ENCODE peak calls at places on chromosomes 3 and 15, in four cellular contexts. L is neural progenitor cell; S is stimulated activated naive B cell treated with anti-CD40 and anti-IgM and Interleukin-4, amounts not matched to agents 10 μg/mL and 1 μg/mL and 100 μg/mL, for 72 hours; U is Calu3. A is an unnamed sample.

GRCh38 chr3:42489937-42490227 is 12.6 kb upstream of the VIPR1 start:
- DNase-seq in L (no peak), S (no peak), U (no peak), A (no peak)

GRCh38 chr3:10680796-10681195 is 135.2 kb upstream of the SLC6A11 start:
- DNase-seq in L (no peak), S (no peak), U (no peak), A (no peak)

GRCh38 chr3:128556949-128557348 is 63.9 kb upstream of the GATA2 start:
- DNase-seq in L (no peak), S (no peak), U (no peak), A (no peak)

GRCh38 chr3:113070226-113071220 is 79.7 kb downstream of the GTPBP8 start:
- DNase-seq in L (no peak), S (no peak), U (peak), A (no peak)

GRCh38 chr3:15256861-15257341 is 50.9 kb downstream of the CAPN7 start:
- DNase-seq in L (no peak), S (no peak), U (no peak), A (no peak)

GRCh38 chr3:42504334-42505202 is 2.1 kb downstream of the VIPR1 start:
- DNase-seq in L (no peak), S (no peak), U (no peak), A (no peak)

GRCh38 chr15:38876621-38877020 is 312.0 kb upstream of the RASGRP1 start:
- DNase-seq in L (no peak), S (no peak), U (no peak), A (no peak)

GRCh38 chr3:175399156-175399840 is 540.2 kb downstream of the NAALADL2 start:
- DNase-seq in L (no peak), S (no peak), U (no peak), A (no peak)

GRCh38 chr15:94576889-94577533 is 345.6 kb downstream of the MCTP2 start:
- DNase-seq in L (peak), S (no peak), U (peak), A (no peak)

GRCh38 chr3:17258823-17259436 is 374.2 kb downstream of the PLCL2 start:
- DNase-seq in L (peak), S (no peak), U (peak), A (peak)

GRCh38 chr3:165669967-165670366 is 167.3 kb downstream of the BCHE start:
- DNase-seq in L (no peak), S (no peak), U (no peak), A (no peak)

GRCh38 chr3:160448845-160449659 is 534 bp downstream of the TRIM59 start:
- DNase-seq in L (peak), S (no peak), U (no peak), A (no peak)

GRCh38 chr3:46407976-46408375 is 917 bp downstream of the CCRL2 start:
- DNase-seq in L (no peak), S (no peak), U (no peak), A (no peak)

GRCh38 chr3:103421460-103421859 is 986.6 kb downstream of the ZPLD1 start:
- DNase-seq in L (no peak), S (no peak), U (no peak), A (no peak)

GRCh38 chr15:85382942-85383341 is 2.5 kb downstream of the AKAP13 start:
- DNase-seq in L (no peak), S (no peak), U (no peak), A (no peak)

GRCh38 chr3:197468866-197469382 is 86.8 kb downstream of the BDH1 start:
- DNase-seq in L (no peak), S (no peak), U (no peak), A (no peak)

GRCh38 chr15:77037475-77038209 is 33.3 kb downstream of the TSPAN3 start:
- DNase-seq in L (no peak), S (no peak), U (no peak), A (no peak)

GRCh38 chr3:156761007-156761406 is 65.1 kb upstream of the LEKR1 start:
- DNase-seq in L (peak), S (no peak), U (no peak), A (no peak)

GRCh38 chr3:72137865-72138861 is 353.2 kb upstream of the PROK2 start:
- DNase-seq in L (no peak), S (peak), U (no peak), A (no peak)

GRCh38 chr15:58490405-58491150 is 58.8 kb downstream of the LIPC start:
- DNase-seq in L (no peak), S (no peak), U (no peak), A (peak)

GRCh38 chr15:51649659-51650521 is 27.3 kb upstream of the DMXL2 start:
- DNase-seq in L (peak), S (peak), U (peak), A (peak)

GRCh38 chr3:1987983-1988382 is 110.7 kb upstream of the CNTN4 start:
- DNase-seq in L (peak), S (no peak), U (peak), A (no peak)